ENCODE peak calls at places on chromosomes 12 and 14, in five cellular contexts. U, L, P, N and V are unnamed samples.

GRCh38 chr14:88866305-88866704 is 41.9 kb downstream of the TTC8 start:
- DNase-seq in U (peak; percentile 75), P (no peak), N (no peak), L (no peak), V (no peak)

GRCh38 chr12:1796515-1797010 is 23.8 kb upstream of the LRTM2 start:
- DNase-seq in N (peak; percentile 58), U (no peak), L (no peak), P (peak; percentile 72), V (peak; percentile 62)

GRCh38 chr14:90676859-90677258 is 139.4 kb downstream of the TTC7B start:
- DNase-seq in N (no peak), U (peak; percentile 66), L (no peak), P (no peak), V (no peak)

GRCh38 chr14:92563359-92563758 is 49.8 kb downstream of the RIN3 start:
- DNase-seq in L (no peak), N (no peak), P (no peak), U (peak; percentile 55), V (peak; percentile 64)

GRCh38 chr12:32136404-32136803 is 29.8 kb downstream of the BICD1 start:
- DNase-seq in L (no peak), U (no peak), P (no peak), N (no peak), V (no peak)

GRCh38 chr14:28652782-28653181 is 113.8 kb upstream of the FOXG1 start:
- DNase-seq in N (no peak), L (no peak), U (peak; percentile 20), P (no peak), V (no peak)

GRCh38 chr12:106054016-106054415 is 84.7 kb downstream of the NUAK1 start:
- DNase-seq in U (no peak), N (no peak), L (no peak), P (no peak), V (no peak)

GRCh38 chr14:104872469-104873341 is 7.6 kb downstream of the CEP170B start:
- DNase-seq in N (no peak), P (no peak), U (peak; percentile 37), L (no peak), V (no peak)

GRCh38 chr14:93183596-93184317 is 940 bp downstream of the MOAP1 start:
- DNase-seq in N (no peak), L (no peak), P (no peak), U (no peak), V (no peak)

GRCh38 chr12:111453071-111453989 is 47.6 kb downstream of the SH2B3 start:
- DNase-seq in N (no peak), U (no peak), L (peak; percentile 70), P (peak; percentile 61), V (no peak)

GRCh38 chr14:63483315-63483714 is 59.9 kb downstream of the PPP2R5E start:
- DNase-seq in L (no peak), P (no peak), U (no peak), N (no peak), V (no peak)

GRCh38 chr12:27456618-27457017 is 10.1 kb downstream of the SMCO2 start:
- DNase-seq in N (no peak), P (no peak), L (no peak), U (no peak), V (no peak)

DNA sequence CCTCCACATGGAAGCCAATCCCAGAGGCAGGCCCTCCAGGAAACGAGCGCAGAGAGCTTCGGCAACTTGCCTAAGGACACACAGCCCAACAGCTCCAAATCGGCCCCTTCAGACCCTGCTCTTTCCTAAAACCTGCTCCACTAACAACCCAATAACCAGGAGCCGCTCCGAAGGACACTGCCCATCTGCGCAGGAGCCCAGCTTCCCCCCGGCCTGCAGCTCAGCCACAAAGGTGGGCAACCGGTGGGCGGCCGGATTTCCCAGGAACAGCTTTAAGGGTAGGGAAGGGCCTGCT is 13.6 kb downstream of the RAB35 start:
- DNase-seq in P (no peak), U (no peak), L (no peak), N (no peak), V (no peak)
- TF ChIP-seq CTCF in P (no peak), U (no peak), L (no peak), N (no peak), V (no peak)

GRCh38 chr14:99327458-99328250 is 55.7 kb upstream of the BCL11B start:
- DNase-seq in U (no peak), N (no peak), L (peak; percentile 70), P (no peak), V (no peak)
- TF ChIP-seq CTCF in U (no peak), N (no peak), L (no peak), P (no peak), V (no peak)

GRCh38 chr12:99257672-99258071 is 389.9 kb upstream of the GARIN6 start:
- DNase-seq in U (no peak), N (no peak), L (no peak), P (no peak), V (no peak)

GRCh38 chr12:99250091-99250490 is 397.5 kb upstream of the GARIN6 start:
- DNase-seq in N (no peak), L (no peak), U (no peak), P (no peak), V (no peak)

GRCh38 chr12:99249543-99249942 is 398.0 kb upstream of the GARIN6 start:
- DNase-seq in N (no peak), P (no peak), L (no peak), U (no peak), V (no peak)

DNA sequence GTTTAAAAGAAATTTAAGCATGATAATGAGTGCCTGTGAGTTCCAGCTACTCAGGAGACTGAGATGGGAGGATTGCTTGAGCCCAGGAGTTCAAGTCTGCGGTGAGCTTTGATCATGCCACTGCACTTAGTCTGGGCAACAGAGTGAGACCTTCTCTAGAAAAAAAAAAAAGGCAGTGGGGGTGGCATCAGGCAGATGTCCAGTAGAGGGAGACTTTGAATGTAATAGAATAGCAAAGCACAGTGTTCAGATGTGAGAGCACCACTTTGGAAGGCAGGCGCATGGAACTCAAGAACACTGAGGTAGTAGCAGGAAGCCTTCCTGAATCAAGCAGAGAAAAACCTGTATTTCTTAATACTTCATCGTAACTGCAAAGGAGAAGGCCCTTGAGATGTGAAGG is 394.5 kb upstream of the GARIN6 start:
- DNase-seq in L (no peak), N (no peak), U (no peak), P (no peak), V (no peak)
- TF ChIP-seq CTCF in L (no peak), N (no peak), U (no peak), P (no peak), V (peak; percentile 31)

GRCh38 chr12:6965026-6965661 is 5.3 kb downstream of the PHB2 start:
- DNase-seq in L (peak; percentile 92), N (peak; percentile 94), P (peak; percentile 89), U (peak; percentile 82), V (peak; percentile 82)
- TF ChIP-seq CTCF in L (peak; percentile 91), N (peak; percentile 88), P (peak; percentile 84), U (peak; percentile 91), V (peak; percentile 91)

GRCh38 chr12:11805043-11805442 is 155.6 kb downstream of the ETV6 start:
- DNase-seq in N (no peak), U (no peak), L (no peak), P (no peak), V (no peak)
- TF ChIP-seq CTCF in N (no peak), U (no peak), L (peak; percentile 22), P (peak; percentile 8), V (no peak)

GRCh38 chr14:54567634-54568561 is 970 bp downstream of the SAMD4A start:
- DNase-seq in N (peak; percentile 85), L (no peak), U (no peak), P (peak; percentile 79), V (peak; percentile 78)

GRCh38 chr14:54572316-54572715 is 5.4 kb downstream of the SAMD4A start:
- DNase-seq in U (no peak), L (no peak), P (no peak), N (peak; percentile 44), V (peak; percentile 22)

GRCh38 chr14:54570651-54571415 is 3.9 kb downstream of the SAMD4A start:
- DNase-seq in U (peak; percentile 95), P (no peak), N (no peak), L (no peak), V (no peak)

GRCh38 chr14:54568821-54569591 is 2.1 kb downstream of the SAMD4A start:
- DNase-seq in P (peak; percentile 75), N (no peak), U (peak; percentile 59), L (no peak), V (no peak)

DNA sequence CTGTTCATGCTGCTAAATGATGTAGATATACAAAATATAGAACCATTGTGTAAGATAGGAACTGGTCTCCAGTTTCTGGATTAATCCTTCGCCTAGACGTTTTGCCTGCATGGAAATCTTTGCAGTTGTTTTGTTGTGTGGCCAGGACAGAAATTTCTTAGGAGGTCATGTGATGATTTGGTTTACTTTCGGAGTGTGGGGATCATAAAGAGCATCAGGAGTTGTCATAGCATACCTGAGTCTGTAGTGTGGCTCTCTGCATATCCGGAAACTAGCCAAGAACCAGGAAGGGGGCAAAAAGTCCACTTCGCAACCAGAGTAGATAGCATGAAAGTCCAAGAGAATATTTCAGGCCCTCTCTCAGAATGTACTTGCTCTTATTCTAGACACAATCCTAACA is 3.1 kb downstream of the SAMD4A start:
- DNase-seq in U (no peak), N (no peak), P (no peak), L (no peak), V (no peak)
- TF ChIP-seq CTCF in U (no peak), N (no peak), P (no peak), L (no peak), V (no peak)

DNA sequence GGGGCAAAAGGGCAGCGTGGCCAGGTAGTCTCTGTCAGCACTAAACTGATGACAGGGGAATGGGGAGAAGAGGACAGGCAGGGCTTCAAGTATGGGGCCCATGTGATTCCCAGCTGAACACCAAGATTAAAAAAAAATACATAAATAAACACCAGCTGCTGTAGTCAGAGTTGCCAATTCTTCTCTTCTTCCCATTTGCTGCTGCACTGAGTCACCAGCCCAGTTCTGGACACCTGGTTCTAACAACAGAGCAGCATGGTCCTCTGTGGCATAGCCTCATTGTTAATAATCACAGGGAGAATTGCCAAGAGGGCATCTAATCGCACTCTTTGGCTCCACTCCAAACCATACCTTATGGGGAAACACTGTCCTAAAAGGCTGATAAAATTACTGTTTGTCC is 15.1 kb downstream of the PPM1H start:
- DNase-seq in N (no peak), L (no peak), P (no peak), U (peak; percentile 63), V (no peak)
- TF ChIP-seq CTCF in N (no peak), L (no peak), P (no peak), U (no peak), V (no peak)

GRCh38 chr14:38808734-38809455 is 294.1 kb downstream of the SEC23A start:
- DNase-seq in N (no peak), P (no peak), L (no peak), U (no peak), V (no peak)
- TF ChIP-seq CTCF in N (no peak), P (no peak), L (no peak), U (no peak), V (no peak)

DNA sequence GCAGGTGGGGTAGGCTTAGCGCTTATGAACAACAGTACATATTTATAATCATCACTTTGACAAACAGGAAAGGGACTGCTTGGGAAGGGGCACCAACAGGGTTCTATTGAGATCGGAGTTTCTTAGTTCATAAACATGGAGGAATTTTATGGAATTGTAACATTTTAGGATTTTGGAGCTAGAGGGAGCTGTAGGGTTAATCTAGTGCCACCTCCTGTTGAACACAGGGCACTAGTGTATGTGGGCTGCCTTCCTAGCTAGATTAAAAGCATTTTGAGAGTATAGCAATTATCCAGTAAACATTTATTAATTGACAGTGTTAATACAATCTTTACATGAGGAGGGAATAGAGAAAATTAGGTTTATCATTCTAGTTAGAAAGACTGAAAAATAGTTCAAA is 23.1 kb upstream of the TBC1D30 start:
- DNase-seq in P (no peak), N (no peak), U (no peak), L (no peak), V (no peak)
- TF ChIP-seq CTCF in P (no peak), N (no peak), U (peak; percentile 39), L (peak; percentile 40), V (no peak)